ENCODE peak calls at places on chromosomes 13 and 19, in four cellular contexts. One of them, this sample, is unnamed.

GRCh38 chr13:113764793-113765190 is 5.8 kb downstream of the TMEM255B start:
- DNase-seq in psoas muscle: no peak
- DNase-seq in adipocyte: no peak
- DNase-seq in heart right ventricle: no peak
- DNase-seq in this sample: no peak

GRCh38 chr19:45187421-45188100 is 9.0 kb downstream of the BLOC1S3 start:
- DNase-seq in psoas muscle: no peak
- DNase-seq in adipocyte: peak; percentile 25
- DNase-seq in heart right ventricle: no peak
- DNase-seq in this sample: no peak

GRCh38 chr19:54448037-54448773 is 794 bp upstream of the LENG8 start:
- DNase-seq in psoas muscle: peak; percentile 57
- DNase-seq in adipocyte: peak; percentile 78
- DNase-seq in heart right ventricle: no peak
- DNase-seq in this sample: peak; percentile 74

GRCh38 chr13:59946924-59947323 is 216.8 kb downstream of the DIAPH3 start:
- DNase-seq in psoas muscle: no peak
- DNase-seq in adipocyte: peak; percentile 39
- DNase-seq in heart right ventricle: no peak
- DNase-seq in this sample: no peak

GRCh38 chr13:73708393-73708985 is 425.7 kb downstream of the KLF12 start:
- DNase-seq in psoas muscle: no peak
- DNase-seq in adipocyte: peak; percentile 88
- DNase-seq in heart right ventricle: no peak
- DNase-seq in this sample: no peak

GRCh38 chr19:17985037-17985818 is 18.3 kb downstream of the KCNN1 start:
- DNase-seq in psoas muscle: no peak
- DNase-seq in adipocyte: no peak
- DNase-seq in heart right ventricle: no peak
- DNase-seq in this sample: no peak

GRCh38 chr19:49859838-49860715 is 7.3 kb downstream of the PNKP start:
- DNase-seq in psoas muscle: no peak
- DNase-seq in adipocyte: no peak
- DNase-seq in heart right ventricle: no peak
- DNase-seq in this sample: no peak

GRCh38 chr13:45796421-45796960 is 55.1 kb downstream of the SIAH3 start:
- DNase-seq in psoas muscle: no peak
- DNase-seq in adipocyte: no peak
- DNase-seq in heart right ventricle: no peak
- DNase-seq in this sample: no peak

GRCh38 chr19:2607712-2608601 is 94.5 kb downstream of the GNG7 start:
- DNase-seq in psoas muscle: no peak
- DNase-seq in adipocyte: no peak
- DNase-seq in heart right ventricle: no peak
- DNase-seq in this sample: peak; percentile 50

GRCh38 chr19:43078311-43078710 is 4.2 kb downstream of the PSG2 start:
- DNase-seq in psoas muscle: no peak
- DNase-seq in adipocyte: peak; percentile 38
- DNase-seq in heart right ventricle: no peak
- DNase-seq in this sample: no peak

GRCh38 chr19:14519860-14520407 is 1.7 kb upstream of the DNAJB1 start:
- DNase-seq in psoas muscle: no peak
- DNase-seq in adipocyte: no peak
- DNase-seq in heart right ventricle: no peak
- DNase-seq in this sample: no peak

GRCh38 chr13:109204252-109204651 is 574.8 kb downstream of the MYO16 start:
- DNase-seq in psoas muscle: no peak
- DNase-seq in adipocyte: no peak
- DNase-seq in heart right ventricle: no peak
- DNase-seq in this sample: no peak

GRCh38 chr19:6464070-6464873 is at the start of gene CRB3:
- DNase-seq in psoas muscle: peak; percentile 22
- DNase-seq in adipocyte: no peak
- DNase-seq in heart right ventricle: no peak
- DNase-seq in this sample: peak; percentile 93

GRCh38 chr19:41904118-41904870 is 21.3 kb downstream of the ARHGEF1 start:
- DNase-seq in psoas muscle: no peak
- DNase-seq in adipocyte: no peak
- DNase-seq in heart right ventricle: no peak
- DNase-seq in this sample: peak; percentile 93

GRCh38 chr13:111021270-111021669 is 93.8 kb upstream of the ARHGEF7 start:
- DNase-seq in psoas muscle: no peak
- DNase-seq in adipocyte: peak; percentile 15
- DNase-seq in heart right ventricle: no peak
- DNase-seq in this sample: no peak

GRCh38 chr19:53091413-53091812 is 11.8 kb downstream of the ZNF160 start:
- DNase-seq in psoas muscle: no peak
- DNase-seq in adipocyte: no peak
- DNase-seq in heart right ventricle: no peak
- DNase-seq in this sample: no peak

GRCh38 chr13:88552966-88553365 is 881.8 kb downstream of the SLITRK5 start:
- DNase-seq in psoas muscle: no peak
- DNase-seq in adipocyte: no peak
- DNase-seq in heart right ventricle: no peak
- DNase-seq in this sample: no peak

DNA sequence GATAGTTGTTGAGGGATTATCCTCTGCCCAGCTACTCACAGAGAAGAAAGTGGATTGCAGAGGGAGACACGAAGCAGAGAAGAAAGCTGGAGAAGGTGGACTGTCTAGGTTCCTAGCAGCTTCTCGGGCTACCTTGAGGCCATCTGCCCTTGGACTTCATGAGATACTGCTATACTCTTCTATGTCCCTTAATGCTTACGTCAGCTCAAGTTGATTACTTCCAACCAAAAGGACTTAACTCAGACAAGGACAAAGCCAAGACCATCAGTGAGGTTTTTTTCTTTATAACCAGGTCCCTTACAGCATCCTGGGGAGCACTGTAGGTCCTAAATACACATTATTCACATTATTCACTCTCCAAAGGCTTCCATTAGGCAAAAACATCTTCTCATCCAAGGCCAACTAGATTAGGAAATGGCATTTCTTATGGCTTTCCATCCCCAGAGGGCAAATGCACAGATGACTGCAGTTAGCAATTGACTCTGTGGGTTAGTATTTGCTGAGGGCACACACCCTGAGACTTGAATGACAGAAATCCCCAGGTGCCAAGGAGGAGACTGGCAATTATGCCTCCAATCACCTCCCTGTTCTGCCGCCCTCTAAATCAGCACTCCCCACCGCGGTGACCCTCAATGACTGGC is 4.1 kb upstream of the UBE2L5 start:
- DNase-seq in psoas muscle: no peak
- DNase-seq in adipocyte: no peak
- DNase-seq in heart right ventricle: no peak
- DNase-seq in this sample: no peak
- H3K4me3 ChIP-seq in psoas muscle: no peak overlapping the region
- H3K4me3 ChIP-seq in adipocyte: no peak overlapping the region
- H3K4me3 ChIP-seq in heart right ventricle: no peak overlapping the region
- H3K4me3 ChIP-seq in this sample: no peak overlapping the region

DNA sequence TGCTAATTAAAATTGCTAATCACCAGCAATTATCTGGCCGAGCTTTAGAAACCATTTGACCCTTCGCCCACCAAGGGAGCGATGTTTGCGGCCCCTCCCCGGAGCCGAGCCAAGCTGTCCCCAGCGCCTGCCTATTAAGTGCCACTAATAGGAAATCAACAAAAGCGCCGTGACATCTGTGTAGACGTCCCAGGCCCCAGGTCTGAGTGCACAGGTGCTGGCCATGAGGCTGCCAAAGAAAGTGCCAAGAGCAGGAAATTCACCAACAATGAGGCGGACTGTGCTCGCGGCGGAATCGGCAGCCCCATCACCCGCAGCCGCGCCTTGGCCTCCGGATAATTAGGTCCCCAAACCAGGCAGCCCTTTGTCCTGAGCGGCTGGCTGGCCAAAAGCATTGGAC is 44.5 kb upstream of the SPACA7 start:
- DNase-seq in psoas muscle: no peak
- DNase-seq in adipocyte: no peak
- DNase-seq in heart right ventricle: no peak
- DNase-seq in this sample: no peak
- H3K4me3 ChIP-seq in psoas muscle: no peak overlapping the region
- H3K4me3 ChIP-seq in adipocyte: no peak overlapping the region
- H3K4me3 ChIP-seq in heart right ventricle: no peak overlapping the region
- H3K4me3 ChIP-seq in this sample: no peak overlapping the region

GRCh38 chr19:33255781-33256180 is 30.1 kb upstream of the SLC7A10 start:
- DNase-seq in psoas muscle: no peak
- DNase-seq in adipocyte: no peak
- DNase-seq in heart right ventricle: no peak
- DNase-seq in this sample: no peak
- H3K4me3 ChIP-seq in psoas muscle: no peak overlapping the region
- H3K4me3 ChIP-seq in adipocyte: no peak overlapping the region
- H3K4me3 ChIP-seq in heart right ventricle: no peak overlapping the region
- H3K4me3 ChIP-seq in this sample: no peak overlapping the region

DNA sequence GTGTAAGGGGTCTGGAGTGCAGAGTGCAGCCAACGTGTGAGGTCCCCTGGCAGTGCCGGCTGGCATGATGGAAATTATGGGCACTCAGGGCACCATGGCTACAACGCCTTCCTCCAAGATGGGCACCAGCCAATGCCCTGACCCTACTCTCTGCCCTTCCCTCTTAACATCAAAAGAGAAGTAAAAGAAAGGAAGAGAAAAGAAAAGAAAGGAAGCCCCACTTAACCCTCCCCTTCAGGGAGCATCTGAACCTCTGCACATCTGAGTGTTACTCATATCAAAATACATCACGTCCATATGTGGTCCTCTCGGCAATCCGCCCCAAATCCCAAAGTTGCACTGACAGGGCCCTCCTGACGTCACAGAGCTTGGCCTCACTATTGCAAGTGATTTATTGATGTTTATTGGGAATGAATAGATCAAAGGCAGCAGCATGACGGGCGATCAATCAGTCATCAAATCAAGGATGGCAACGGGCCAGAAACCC is 1.4 kb downstream of the TSHZ3 start:
- DNase-seq in psoas muscle: no peak
- DNase-seq in adipocyte: peak; percentile 44
- DNase-seq in heart right ventricle: no peak
- DNase-seq in this sample: no peak
- H3K4me3 ChIP-seq in psoas muscle: peak overlapping the region; percentile 80
- H3K4me3 ChIP-seq in adipocyte: peak overlapping the region; percentile 90
- H3K4me3 ChIP-seq in heart right ventricle: peak overlapping the region; percentile 77
- H3K4me3 ChIP-seq in this sample: peak overlapping the region; percentile 88

GRCh38 chr13:30446122-30446500 is 19.6 kb downstream of the HMGB1 start:
- DNase-seq in psoas muscle: no peak
- DNase-seq in adipocyte: no peak
- DNase-seq in heart right ventricle: no peak
- DNase-seq in this sample: no peak
- H3K4me3 ChIP-seq in psoas muscle: peak overlapping the region; percentile 62
- H3K4me3 ChIP-seq in adipocyte: peak overlapping the region; percentile 67
- H3K4me3 ChIP-seq in heart right ventricle: peak overlapping the region; percentile 38
- H3K4me3 ChIP-seq in this sample: peak overlapping the region; percentile 52

DNA sequence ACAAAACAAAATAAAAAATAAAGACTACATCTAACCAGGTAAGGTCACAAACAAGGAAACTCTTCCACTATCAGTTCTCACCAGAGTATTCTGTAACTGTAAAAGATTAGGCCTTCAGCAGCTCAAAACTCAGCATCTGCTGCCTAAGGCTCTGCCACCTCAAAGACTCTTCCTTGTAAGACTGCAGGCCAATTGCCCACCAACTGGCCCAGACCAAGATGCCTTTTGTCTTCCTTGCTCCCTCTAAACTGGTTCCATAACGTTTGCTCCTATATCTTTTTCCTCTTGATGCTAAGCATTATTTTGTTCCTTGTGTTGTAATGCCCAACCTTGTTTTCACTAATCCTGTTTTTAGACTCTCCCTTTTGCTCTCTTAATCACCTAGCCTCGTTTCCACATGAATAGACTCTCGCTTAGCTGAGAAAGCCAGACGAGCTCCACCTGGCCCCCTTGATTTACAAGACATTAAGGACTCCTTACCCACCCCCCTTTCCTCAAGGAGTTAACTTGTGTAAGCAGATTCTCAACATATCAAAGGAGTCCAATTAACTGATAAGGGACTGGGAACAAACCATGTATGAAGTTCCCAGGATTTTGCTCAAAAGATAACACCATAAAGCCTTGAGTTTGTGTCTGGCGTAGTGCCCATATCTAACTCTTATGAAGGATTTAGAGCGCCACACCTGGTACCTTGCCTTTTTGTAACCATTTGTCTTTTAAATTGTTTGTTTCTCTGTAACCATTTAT is 1.5 kb downstream of the ZNF814 start:
- DNase-seq in psoas muscle: no peak
- DNase-seq in adipocyte: peak; percentile 5
- DNase-seq in heart right ventricle: no peak
- DNase-seq in this sample: no peak
- H3K4me3 ChIP-seq in psoas muscle: peak overlapping the region; percentile 62
- H3K4me3 ChIP-seq in adipocyte: peak overlapping the region; percentile 90
- H3K4me3 ChIP-seq in heart right ventricle: peak overlapping the region; percentile 91
- H3K4me3 ChIP-seq in this sample: peak overlapping the region; percentile 67